ENCODE peak calls at places on chromosomes 6 and 20, in seven cellular contexts. E is heart left ventricle, Z is sigmoid colon, G is mammary epithelial cell, O is stomach, V is transverse colon, F is psoas muscle. C is an unnamed sample.

GRCh38 chr6:144896296-144896695 is 611.2 kb downstream of the UTRN start:
- DNase-seq in E (no peak), Z (no peak), G (no peak), O (no peak), V (no peak), F (no peak), C (no peak)

GRCh38 chr20:38680492-38681118 is 43.7 kb upstream of the SLC32A1 start:
- DNase-seq in E (no peak), Z (no peak), G (peak; percentile 35), O (no peak), V (no peak), F (no peak), C (peak; percentile 17)

GRCh38 chr6:64680446-64680845 is 1026.6 kb downstream of the EYS start:
- DNase-seq in E (no peak), Z (no peak), G (peak; percentile 52), O (no peak), V (no peak), F (no peak), C (peak; percentile 7)

GRCh38 chr6:161407581-161407980 is 133.7 kb upstream of the AGPAT4 start:
- DNase-seq in E (no peak), Z (no peak), G (peak; percentile 58), O (no peak), V (no peak), F (no peak), C (peak; percentile 62)

GRCh38 chr6:167722634-167723309 is 103.9 kb upstream of the AFDN start:
- DNase-seq in E (no peak), Z (peak; percentile 41), G (no peak), O (peak; percentile 16), V (no peak), F (no peak), C (no peak)

GRCh38 chr6:149846321-149846720 is 17.8 kb downstream of the LRP11 start:
- DNase-seq in E (no peak), Z (peak; percentile 73), G (peak; percentile 74), O (peak; percentile 48), V (no peak), F (peak; percentile 58), C (peak; percentile 84)

GRCh38 chr6:15864033-15864707 is 201.3 kb upstream of the DTNBP1 start:
- DNase-seq in E (no peak), Z (no peak), G (no peak), O (no peak), V (no peak), F (no peak), C (no peak)

GRCh38 chr6:1591243-1591642 is 18.5 kb upstream of the FOXC1 start:
- DNase-seq in E (no peak), Z (no peak), G (no peak), O (no peak), V (no peak), F (no peak), C (no peak)

GRCh38 chr20:62381202-62381797 is 5.6 kb upstream of the RPS21 start:
- DNase-seq in E (no peak), Z (no peak), G (peak; percentile 79), O (no peak), V (no peak), F (peak; percentile 45), C (peak; percentile 51)

GRCh38 chr6:157050537-157051280 is 272.6 kb downstream of the TMEM242 start:
- DNase-seq in E (no peak), Z (no peak), G (no peak), O (no peak), V (no peak), F (no peak), C (no peak)

GRCh38 chr6:161186173-161186769 is 87.6 kb downstream of the AGPAT4 start:
- DNase-seq in E (no peak), Z (no peak), G (peak; percentile 78), O (no peak), V (peak; percentile 28), F (no peak), C (peak; percentile 92)

GRCh38 chr6:8064638-8065518 is 689 bp upstream of the BLOC1S5 start:
- DNase-seq in E (no peak), Z (no peak), G (no peak), O (no peak), V (no peak), F (no peak), C (no peak)

GRCh38 chr6:56756219-56756789 is 113.6 kb upstream of the DST start:
- DNase-seq in E (no peak), Z (no peak), G (no peak), O (peak; percentile 34), V (peak; percentile 29), F (no peak), C (no peak)

GRCh38 chr6:122610690-122611455 is 668 bp downstream of the PKIB start:
- DNase-seq in E (peak; percentile 67), Z (no peak), G (peak; percentile 54), O (peak; percentile 83), V (peak; percentile 72), F (peak; percentile 28), C (no peak)
- TF ChIP-seq CTCF in E (no peak), Z (no peak), G (peak; percentile 29), O (no peak), V (peak; percentile 63), F (no peak), C (peak; percentile 23)

GRCh38 chr6:81999270-81999669 is 246.8 kb upstream of the TENT5A start:
- DNase-seq in E (no peak), Z (no peak), G (no peak), O (no peak), V (no peak), F (no peak), C (no peak)

GRCh38 chr6:81998432-81998831 is 246.0 kb upstream of the TENT5A start:
- DNase-seq in E (no peak), Z (no peak), G (peak; percentile 45), O (no peak), V (no peak), F (no peak), C (peak; percentile 68)

GRCh38 chr6:81995548-81996289 is 243.2 kb upstream of the TENT5A start:
- DNase-seq in E (no peak), Z (no peak), G (peak; percentile 79), O (no peak), V (no peak), F (no peak), C (peak; percentile 22)

GRCh38 chr6:81997091-81997926 is 244.8 kb upstream of the TENT5A start:
- DNase-seq in E (no peak), Z (no peak), G (peak; percentile 84), O (no peak), V (no peak), F (no peak), C (peak; percentile 53)

GRCh38 chr6:81996414-81996813 is 243.9 kb upstream of the TENT5A start:
- DNase-seq in E (no peak), Z (no peak), G (peak; percentile 79), O (no peak), V (no peak), F (no peak), C (peak; percentile 74)
- H3K27ac ChIP-seq in E (no peak overlapping the region), Z (no peak overlapping the region), G (peak overlapping the region; percentile 98), O (no peak overlapping the region), V (no peak overlapping the region), F (no peak overlapping the region), C (peak overlapping the region; percentile 95)

GRCh38 chr6:117561128-117561527 is 41.2 kb downstream of the GOPC start:
- DNase-seq in E (no peak), Z (no peak), G (no peak), O (no peak), V (no peak), F (no peak), C (peak; percentile 51)
- TF ChIP-seq CTCF in E (no peak), Z (no peak), G (no peak), O (no peak), V (no peak), F (no peak), C (no peak)

GRCh38 chr6:3212261-3212660 is 15.2 kb downstream of the TUBB2B start:
- DNase-seq in E (no peak), Z (no peak), G (no peak), O (no peak), V (no peak), F (no peak), C (no peak)
- H3K27ac ChIP-seq in E (no peak overlapping the region), Z (peak overlapping the region; percentile 76), G (no peak overlapping the region), O (peak overlapping the region; percentile 13), V (no peak overlapping the region), F (no peak overlapping the region), C (no peak overlapping the region)

GRCh38 chr6:21590345-21590744 is 3.2 kb upstream of the SOX4 start:
- DNase-seq in E (no peak), Z (no peak), G (no peak), O (no peak), V (no peak), F (no peak), C (no peak)
- TF ChIP-seq CTCF in E (no peak), Z (no peak), G (no peak), O (no peak), V (no peak), F (no peak), C (peak; percentile 12)

GRCh38 chr6:32792901-32793400 is 23.9 kb downstream of the HLA-DOB start:
- DNase-seq in E (no peak), Z (no peak), G (no peak), O (no peak), V (no peak), F (no peak), C (no peak)
- H3K27ac ChIP-seq in E (no peak overlapping the region), Z (no peak overlapping the region), G (no peak overlapping the region), O (no peak overlapping the region), V (no peak overlapping the region), F (no peak overlapping the region), C (no peak overlapping the region)